ENCODE peak calls at places on chromosomes 1 and 21, in six cellular contexts. Y is naive thymus-derived CD4-positive, alpha-beta T cell; G is dorsolateral prefrontal cortex; D is colonic mucosa; T is heart left ventricle; B is PC-3. U is an unnamed sample.

GRCh38 chr1:6423321-6423999 is 1.1 kb upstream of the ESPN start:
- DNase-seq in Y (peak), G (no peak), D (peak), T (no peak), B (peak), U (peak)

GRCh38 chr1:220775238-220775853 is 11.4 kb upstream of the MTARC1 start:
- DNase-seq in Y (peak), G (no peak), D (no peak), T (no peak), B (peak), U (no peak)

GRCh38 chr1:171610385-171610784 is 11.7 kb upstream of the MYOCOS start:
- DNase-seq in Y (no peak), G (no peak), D (no peak), T (no peak), B (no peak), U (no peak)

GRCh38 chr1:94623560-94624148 is 82.1 kb upstream of the F3 start:
- DNase-seq in Y (no peak), G (no peak), D (peak), T (no peak), B (no peak), U (no peak)

GRCh38 chr1:226135709-226136108 is 50.8 kb downstream of the ACBD3 start:
- DNase-seq in Y (no peak), G (no peak), D (no peak), T (no peak), B (no peak), U (no peak)

GRCh38 chr1:184310157-184310819 is 76.5 kb upstream of the C1orf21 start:
- DNase-seq in Y (no peak), G (no peak), D (no peak), T (no peak), B (no peak), U (no peak)

GRCh38 chr1:56904706-56905105 is 50.1 kb downstream of the C8A start:
- DNase-seq in Y (no peak), G (no peak), D (no peak), T (no peak), B (no peak), U (no peak)

GRCh38 chr1:81664341-81664740 is 136.4 kb upstream of the ADGRL2 start:
- DNase-seq in Y (no peak), G (no peak), D (no peak), T (no peak), B (no peak), U (no peak)

GRCh38 chr1:24526045-24526444 is 23.4 kb downstream of the RCAN3 start:
- DNase-seq in Y (no peak), G (no peak), D (no peak), T (no peak), B (no peak), U (no peak)

GRCh38 chr21:46057111-46057709 is 40.7 kb upstream of the COL6A2 start:
- DNase-seq in Y (no peak), G (no peak), D (no peak), T (no peak), B (no peak), U (no peak)

GRCh38 chr1:79128726-79129125 is 122.2 kb upstream of the ADGRL4 start:
- DNase-seq in Y (no peak), G (no peak), D (no peak), T (no peak), B (peak), U (no peak)

GRCh38 chr1:160681067-160681890 is 30.3 kb downstream of the CD48 start:
- DNase-seq in Y (peak), G (no peak), D (peak), T (peak), B (peak), U (peak)

GRCh38 chr1:163410073-163410522 is 88.3 kb downstream of the NUF2 start:
- DNase-seq in Y (peak), G (no peak), D (peak), T (no peak), B (peak), U (no peak)

GRCh38 chr1:64231153-64231552 is 27.7 kb downstream of the UBE2U start:
- DNase-seq in Y (no peak), G (no peak), D (no peak), T (no peak), B (peak), U (no peak)

GRCh38 chr21:35265170-35265877 is 216.2 kb upstream of the RUNX1 start:
- DNase-seq in Y (no peak), G (no peak), D (no peak), T (no peak), B (peak), U (no peak)

GRCh38 chr1:36589006-36589405 is 106.3 kb upstream of the CSF3R start:
- DNase-seq in Y (no peak), G (no peak), D (no peak), T (no peak), B (no peak), U (no peak)

GRCh38 chr1:23101101-23101827 is 67.4 kb downstream of the LUZP1 start:
- DNase-seq in Y (no peak), G (no peak), D (no peak), T (no peak), B (peak), U (no peak)

GRCh38 chr1:167453156-167453555 is 65.2 kb downstream of the CD247 start:
- DNase-seq in Y (no peak), G (no peak), D (no peak), T (no peak), B (no peak), U (no peak)

GRCh38 chr1:114153051-114153620 is 533 bp downstream of the SYT6 start:
- DNase-seq in Y (no peak), G (no peak), D (no peak), T (no peak), B (no peak), U (no peak)

GRCh38 chr1:231896806-231897205 is 270.2 kb downstream of the DISC1 start:
- DNase-seq in Y (no peak), G (no peak), D (no peak), T (no peak), B (no peak), U (no peak)

GRCh38 chr1:183417691-183418491 is at the start of gene NMNAT2:
- DNase-seq in Y (no peak), G (peak), D (no peak), T (peak), B (peak), U (no peak)

GRCh38 chr1:209080170-209080781 is 503.2 kb upstream of the CAMK1G start:
- DNase-seq in Y (no peak), G (no peak), D (no peak), T (no peak), B (peak), U (no peak)

GRCh38 chr21:27464643-27465042 is 497.8 kb upstream of the ADAMTS5 start:
- DNase-seq in Y (no peak), G (no peak), D (no peak), T (no peak), B (peak), U (no peak)

GRCh38 chr1:10068605-10069294 is 36.0 kb downstream of the UBE4B start:
- DNase-seq in Y (no peak), G (no peak), D (no peak), T (no peak), B (no peak), U (no peak)

GRCh38 chr1:20389551-20389950 is 96.5 kb downstream of the CAMK2N1 start:
- DNase-seq in Y (no peak), G (no peak), D (no peak), T (no peak), B (no peak), U (no peak)

GRCh38 chr1:25707280-25708016 is 90.9 kb downstream of the MAN1C1 start:
- DNase-seq in Y (no peak), G (no peak), D (no peak), T (no peak), B (peak), U (no peak)

GRCh38 chr21:33924079-33924765 is 8.6 kb upstream of the ATP5PO start:
- DNase-seq in Y (peak), G (peak), D (peak), T (peak), B (peak), U (peak)

GRCh38 chr1:54953846-54954245 is 26.6 kb upstream of the TMEM61 start:
- DNase-seq in Y (no peak), G (no peak), D (no peak), T (no peak), B (peak), U (no peak)

GRCh38 chr1:77498918-77499317 is 183.5 kb downstream of the ZZZ3 start:
- DNase-seq in Y (no peak), G (no peak), D (no peak), T (no peak), B (no peak), U (no peak)

GRCh38 chr1:115793162-115793561 is 24.6 kb upstream of the CASQ2 start:
- DNase-seq in Y (no peak), G (no peak), D (no peak), T (no peak), B (no peak), U (no peak)

GRCh38 chr1:197918815-197919522 is 1.8 kb downstream of the LHX9 start:
- DNase-seq in Y (no peak), G (no peak), D (no peak), T (no peak), B (no peak), U (no peak)

GRCh38 chr1:154520333-154520732 is 18.1 kb upstream of the SHE start:
- DNase-seq in Y (no peak), G (no peak), D (no peak), T (peak), B (no peak), U (no peak)

GRCh38 chr1:41313661-41314131 is 47.5 kb upstream of the FOXO6 start:
- DNase-seq in Y (no peak), G (no peak), D (no peak), T (no peak), B (peak), U (no peak)

GRCh38 chr1:203177471-203178039 is 1.9 kb upstream of the MYBPH start:
- DNase-seq in Y (no peak), G (no peak), D (no peak), T (no peak), B (peak), U (no peak)

GRCh38 chr1:80392529-80392928 is 1386.0 kb upstream of the ADGRL4 start:
- DNase-seq in Y (no peak), G (no peak), D (no peak), T (no peak), B (peak), U (no peak)

GRCh38 chr1:48688102-48688760 is 88.5 kb downstream of the BEND5 start:
- DNase-seq in Y (no peak), G (no peak), D (no peak), T (no peak), B (peak), U (no peak)

GRCh38 chr1:177525176-177525575 is 354.4 kb downstream of the BRINP2 start:
- DNase-seq in Y (no peak), G (no peak), D (no peak), T (peak), B (no peak), U (no peak)

GRCh38 chr1:38614861-38615260 is 244.7 kb downstream of the RRAGC start:
- DNase-seq in Y (no peak), G (no peak), D (no peak), T (peak), B (no peak), U (no peak)

GRCh38 chr1:19033516-19033840 is 77.0 kb upstream of the IFFO2 start:
- DNase-seq in Y (no peak), G (no peak), D (no peak), T (no peak), B (peak), U (no peak)

GRCh38 chr1:170586942-170587593 is 55.1 kb downstream of the GORAB start:
- DNase-seq in Y (no peak), G (no peak), D (no peak), T (no peak), B (no peak), U (no peak)

GRCh38 chr1:29249951-29250581 is 13.7 kb downstream of the PTPRU start:
- DNase-seq in Y (no peak), G (no peak), D (no peak), T (no peak), B (no peak), U (no peak)

GRCh38 chr1:29247044-29247443 is 10.7 kb downstream of the PTPRU start:
- DNase-seq in Y (no peak), G (no peak), D (no peak), T (no peak), B (no peak), U (no peak)

GRCh38 chr1:29247874-29248273 is 11.6 kb downstream of the PTPRU start:
- DNase-seq in Y (no peak), G (no peak), D (no peak), T (no peak), B (no peak), U (no peak)

GRCh38 chr1:29248409-29248808 is 12.1 kb downstream of the PTPRU start:
- DNase-seq in Y (no peak), G (no peak), D (no peak), T (no peak), B (no peak), U (no peak)

DNA sequence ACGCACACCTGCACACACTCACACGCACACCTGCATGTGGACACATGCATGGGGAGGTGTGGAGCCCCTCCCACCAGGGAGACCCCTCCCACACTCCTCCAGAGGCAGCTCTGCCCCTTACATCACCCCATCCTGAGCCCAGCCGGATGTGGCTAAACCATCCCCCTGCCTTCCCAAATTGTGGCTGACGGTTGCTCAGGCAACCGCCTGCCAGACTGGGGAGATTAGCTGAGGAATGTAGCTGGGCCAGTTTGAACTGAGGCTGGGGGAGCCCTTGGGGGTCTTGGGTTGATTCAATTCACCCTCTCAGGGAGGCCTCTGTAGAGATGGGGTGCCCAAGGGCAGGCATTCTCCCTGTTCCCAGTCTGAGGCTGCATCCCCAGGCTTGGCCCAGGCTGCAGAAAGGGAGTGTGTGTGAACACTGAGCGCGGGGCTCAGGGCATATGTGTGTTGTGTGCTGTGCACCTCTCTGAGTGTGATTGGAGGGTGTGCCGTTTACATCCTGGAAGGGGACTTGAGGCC is 12.9 kb downstream of the PTPRU start:
- DNase-seq in Y (no peak), G (no peak), D (no peak), T (no peak), B (no peak), U (no peak)
- H3K4me3 ChIP-seq in Y (no peak), G (no peak), D (no peak), T (no peak), B (no peak), U (no peak)

DNA sequence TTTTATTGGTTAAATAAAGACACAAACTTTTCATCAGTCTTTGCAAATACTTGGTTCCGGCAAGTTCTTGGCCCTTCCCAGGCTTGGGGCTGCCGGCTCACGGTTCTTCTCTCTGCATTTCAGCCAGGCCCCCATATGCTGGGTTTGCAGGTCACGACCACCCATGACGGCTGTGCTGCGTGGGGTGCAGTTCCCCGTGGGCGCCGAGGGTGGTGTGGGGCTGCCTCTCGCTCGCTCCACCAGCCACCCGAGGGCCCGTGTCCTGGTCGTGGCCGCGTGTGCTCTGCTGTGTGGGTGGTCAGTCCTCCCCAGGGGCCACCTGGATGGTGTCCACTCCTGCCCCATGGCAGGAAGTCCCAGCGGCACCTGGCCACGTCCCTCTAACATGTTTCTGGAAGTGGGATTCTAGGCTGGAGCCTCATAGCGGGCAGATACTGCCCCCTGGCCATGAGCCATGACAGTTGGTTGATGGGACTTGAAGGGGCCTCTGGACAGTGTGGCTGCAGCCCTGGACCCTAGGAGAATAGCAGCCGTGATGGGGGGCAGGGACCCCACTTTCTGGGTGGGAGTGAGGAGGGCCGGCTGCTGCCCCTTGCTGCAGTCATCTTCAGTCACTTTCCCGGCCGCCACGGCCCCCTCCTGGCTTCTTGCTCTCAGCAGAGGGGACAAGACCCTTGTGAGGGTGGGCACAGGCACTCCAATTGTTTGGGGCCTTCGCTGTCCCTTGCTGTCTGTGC is 46.3 kb downstream of the SKI start:
- DNase-seq in Y (no peak), G (no peak), D (no peak), T (no peak), B (no peak), U (no peak)
- H3K4me3 ChIP-seq in Y (no peak), G (no peak), D (no peak), T (no peak), B (no peak), U (no peak)

DNA sequence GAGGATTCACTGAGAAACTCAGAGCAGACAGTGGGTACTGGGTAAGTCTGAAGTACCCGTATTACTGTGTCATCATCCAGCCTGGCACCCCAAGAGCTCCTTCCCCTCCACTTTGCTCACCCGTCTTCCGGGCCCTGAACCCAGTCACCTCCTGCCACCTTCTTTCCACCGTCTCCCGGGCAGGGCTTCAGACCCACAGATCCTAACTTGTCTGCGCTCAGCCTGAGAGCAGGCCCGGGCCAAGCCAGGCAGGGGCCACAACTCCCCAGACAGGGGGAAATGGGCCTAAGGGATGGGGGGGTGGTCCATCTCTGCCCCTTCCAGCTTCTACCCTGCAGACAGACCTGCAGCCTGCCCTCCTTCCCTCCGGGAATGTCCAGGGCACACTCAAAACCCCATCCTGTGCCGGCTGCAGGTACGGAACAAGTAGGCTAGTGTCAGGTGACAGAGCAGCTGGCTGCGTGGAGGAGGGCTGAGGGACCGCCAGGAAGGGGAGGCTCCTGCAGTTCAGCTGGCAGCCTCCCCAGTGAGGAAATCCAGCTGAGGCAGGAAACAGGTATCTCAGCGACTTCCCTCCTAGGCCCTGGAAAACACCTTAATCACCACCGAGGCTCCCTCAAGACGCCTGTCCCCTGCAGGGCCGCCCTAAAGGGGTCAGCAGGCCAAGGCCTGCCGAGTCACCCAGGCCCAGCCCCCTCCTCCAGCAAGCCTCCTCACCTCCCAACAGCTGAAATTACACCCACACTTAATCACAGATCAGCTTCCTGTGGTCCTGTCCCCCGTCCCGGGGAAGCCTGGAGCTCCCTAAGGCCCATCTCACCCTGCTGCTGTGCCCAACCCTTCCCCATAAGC is 3.5 kb downstream of the HSPG2 start:
- DNase-seq in Y (peak), G (no peak), D (peak), T (peak), B (peak), U (no peak)
- H3K4me3 ChIP-seq in Y (no peak), G (no peak), D (peak), T (peak), B (peak), U (no peak)

GRCh38 chr1:66564250-66564649 is 30.3 kb downstream of the SGIP1 start:
- DNase-seq in Y (no peak), G (no peak), D (no peak), T (no peak), B (peak), U (no peak)
- H3K4me3 ChIP-seq in Y (no peak), G (no peak), D (no peak), T (no peak), B (no peak), U (no peak)

DNA sequence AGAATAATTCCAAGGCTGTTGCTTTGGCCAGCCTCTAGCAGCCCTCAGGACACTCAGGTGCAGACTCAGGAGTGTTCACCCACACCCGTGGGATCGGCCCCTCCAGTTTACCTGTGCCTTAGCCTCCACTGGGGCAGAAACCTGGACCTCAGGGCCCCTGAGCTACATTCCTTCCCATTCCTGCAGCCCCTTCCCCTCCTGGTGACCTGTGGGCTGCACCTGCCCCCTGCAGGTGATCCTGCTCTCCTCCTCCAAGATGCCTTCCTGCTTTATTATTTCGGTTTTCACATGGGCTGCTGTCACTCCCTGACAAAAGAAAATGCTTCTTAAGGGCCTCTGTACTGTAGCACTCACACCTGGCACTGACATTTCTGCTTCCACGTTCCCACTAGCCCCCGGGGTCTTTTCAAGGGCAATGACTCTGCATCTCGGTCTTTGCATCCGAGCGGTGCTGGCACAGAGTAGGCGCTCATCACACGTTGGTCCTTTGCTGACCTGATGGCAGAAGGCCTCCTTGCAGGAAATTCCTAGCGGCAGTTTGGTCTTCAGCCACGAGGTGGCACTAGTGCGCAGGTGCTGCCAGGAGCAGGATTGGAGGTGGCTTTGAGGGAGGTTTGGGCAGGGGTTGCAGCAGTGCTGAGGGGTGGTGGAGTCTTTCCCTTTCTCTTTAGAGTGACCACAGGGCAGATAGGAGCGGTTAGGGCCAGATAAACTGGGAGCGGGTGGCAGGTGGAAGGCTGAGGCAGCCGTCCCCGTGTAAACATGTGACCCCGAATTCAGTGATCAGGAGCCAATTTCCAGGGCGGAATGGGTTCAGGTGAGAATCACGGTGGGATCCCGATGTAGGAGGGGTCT is 25.3 kb upstream of the ETV3 start:
- DNase-seq in Y (peak), G (no peak), D (peak), T (peak), B (peak), U (no peak)
- H3K4me3 ChIP-seq in Y (no peak), G (no peak), D (no peak), T (no peak), B (peak), U (peak)

GRCh38 chr1:205775717-205776056 is 405 bp upstream of the RAB29 start:
- DNase-seq in Y (no peak), G (no peak), D (no peak), T (no peak), B (peak), U (no peak)
- H3K4me3 ChIP-seq in Y (peak), G (peak), D (peak), T (peak), B (peak), U (peak)

U was measured in GM06990.